ENCODE peak calls at places on chromosomes 12 and 14, in six cellular contexts. F is hippocampal formation, G is colonic mucosa, J is left cardiac atrium, O is LNCaP clone FGC, W is WTC11. C is an unnamed sample.

GRCh38 chr14:100285913-100286400 is 20.3 kb downstream of the SLC25A29 start:
- DNase-seq in J (no peak), F (no peak), W (peak; percentile 7), O (no peak), G (no peak), C (no peak)

GRCh38 chr14:91149462-91149861 is 35.6 kb downstream of the DGLUCY start:
- DNase-seq in J (no peak), O (peak; percentile 98), G (peak; percentile 61), W (no peak), F (peak; percentile 30), C (peak; percentile 63)

GRCh38 chr14:91341331-91342242 is 76.0 kb downstream of the CCDC88C start:
- DNase-seq in G (no peak), F (no peak), W (no peak), J (no peak), O (no peak), C (no peak)

GRCh38 chr14:104440297-104440956 is 139.1 kb upstream of the C14orf180 start:
- DNase-seq in W (no peak), F (no peak), J (no peak), O (no peak), G (no peak), C (no peak)

GRCh38 chr12:69553626-69554248 is 31.5 kb upstream of the CCT2 start:
- DNase-seq in G (no peak), W (no peak), F (peak; percentile 40), J (no peak), O (peak; percentile 74), C (peak; percentile 56)

GRCh38 chr12:38775457-38775856 is 129.9 kb downstream of the CPNE8 start:
- DNase-seq in G (no peak), J (no peak), O (no peak), W (no peak), F (no peak), C (no peak)

GRCh38 chr14:103022669-103023044 is 34.7 kb downstream of the CDC42BPB start:
- DNase-seq in J (no peak), W (no peak), F (no peak), O (no peak), G (no peak), C (no peak)

GRCh38 chr12:93317227-93317626 is 60.5 kb upstream of the NUDT4 start:
- DNase-seq in W (no peak), J (no peak), F (no peak), O (peak; percentile 19), G (peak; percentile 56), C (no peak)

GRCh38 chr14:28661171-28661772 is 105.3 kb upstream of the FOXG1 start:
- DNase-seq in F (no peak), O (no peak), W (no peak), J (no peak), G (no peak), C (no peak)

GRCh38 chr14:36167431-36167830 is 9.1 kb downstream of the PTCSC3 start:
- DNase-seq in O (no peak), J (no peak), F (no peak), G (no peak), W (no peak), C (no peak)

GRCh38 chr12:22858849-22859569 is 234.0 kb downstream of the ETNK1 start:
- DNase-seq in W (no peak), J (no peak), F (no peak), O (no peak), G (no peak), C (peak; percentile 81)

GRCh38 chr12:102811125-102811737 is 105.8 kb downstream of the PAH start:
- DNase-seq in O (peak; percentile 15), W (peak; percentile 71), J (no peak), F (no peak), G (no peak), C (no peak)

GRCh38 chr14:66944872-66945271 is 244.4 kb upstream of the GARIN2 start:
- DNase-seq in J (no peak), O (no peak), F (no peak), W (no peak), G (no peak), C (no peak)

GRCh38 chr14:100531591-100532121 is 55.6 kb downstream of the BEGAIN start:
- DNase-seq in G (peak; percentile 15), W (no peak), O (no peak), F (no peak), J (peak; percentile 11), C (no peak)

GRCh38 chr12:124231980-124232653 is 62.8 kb upstream of the RFLNA start:
- DNase-seq in J (no peak), O (no peak), W (no peak), G (peak; percentile 78), F (no peak), C (no peak)

GRCh38 chr14:77139540-77140342 is 1.9 kb downstream of the ZDHHC22 start:
- DNase-seq in F (peak; percentile 35), G (peak; percentile 38), W (peak; percentile 90), J (no peak), O (no peak), C (peak; percentile 54)

GRCh38 chr12:26304273-26304672 is 108.9 kb downstream of the SSPN start:
- DNase-seq in O (no peak), F (no peak), J (no peak), G (no peak), W (no peak), C (no peak)

GRCh38 chr12:49976547-49976946 is 3.8 kb downstream of the AQP6 start:
- DNase-seq in F (no peak), W (no peak), O (no peak), G (no peak), J (no peak), C (no peak)

GRCh38 chr12:91142184-91142583 is 30.9 kb upstream of the LUM start:
- DNase-seq in J (no peak), W (no peak), F (no peak), O (no peak), G (no peak), C (no peak)

GRCh38 chr12:52349196-52349595 is 18.1 kb downstream of the KRT85 start:
- DNase-seq in F (no peak), O (no peak), J (no peak), G (no peak), W (no peak), C (no peak)

GRCh38 chr12:94704452-94704871 is 54.1 kb upstream of the TMCC3 start:
- DNase-seq in W (no peak), J (no peak), G (no peak), F (no peak), O (peak; percentile 65), C (no peak)

GRCh38 chr14:101476931-101477553 is 84.3 kb upstream of the DIO3 start:
- DNase-seq in J (no peak), W (peak; percentile 59), G (peak; percentile 80), O (peak; percentile 72), F (no peak), C (no peak)

GRCh38 chr14:26138764-26139445 is 458.9 kb downstream of the NOVA1 start:
- DNase-seq in W (no peak), O (no peak), F (no peak), J (no peak), G (no peak), C (no peak)

GRCh38 chr14:30125322-30125944 is 197.8 kb upstream of the PRKD1 start:
- DNase-seq in F (no peak), W (no peak), J (no peak), G (no peak), O (no peak), C (peak; percentile 89)

GRCh38 chr14:97747282-97747681 is 950.1 kb downstream of the VRK1 start:
- DNase-seq in G (no peak), F (no peak), W (no peak), J (no peak), O (no peak), C (no peak)

GRCh38 chr12:49367381-49368239 is at the start of gene SPATS2:
- DNase-seq in O (no peak), W (peak; percentile 99), G (peak; percentile 94), F (no peak), J (peak; percentile 96), C (no peak)

GRCh38 chr14:70882771-70883492 is 24.3 kb upstream of the PCNX1 start:
- DNase-seq in G (no peak), O (no peak), F (no peak), J (no peak), W (no peak), C (no peak)

GRCh38 chr14:43621282-43621681 is 885.8 kb downstream of the FSCB start:
- DNase-seq in J (no peak), G (no peak), O (no peak), F (no peak), W (no peak), C (no peak)

GRCh38 chr12:113899844-113900471 is 66.2 kb downstream of the RBM19 start:
- DNase-seq in J (no peak), F (no peak), G (no peak), W (no peak), O (no peak), C (no peak)

GRCh38 chr14:77868552-77869300 is 68.8 kb downstream of the ADCK1 start:
- DNase-seq in G (no peak), J (no peak), F (no peak), W (no peak), O (no peak), C (no peak)

GRCh38 chr14:88533203-88533602 is 21.6 kb downstream of the PTPN21 start:
- DNase-seq in J (no peak), W (no peak), F (no peak), G (no peak), O (no peak), C (no peak)

C was measured in NCI-H446.